ENCODE peak calls at places on chromosomes 2 and 18, in seven cellular contexts. Z is CD8-positive, alpha-beta memory T cell; O is pons; J is GM12892; I is ureter; A is H7; E is tibial nerve. U is an unnamed sample.

GRCh38 chr2:183541766-183542165 is 417.5 kb downstream of the NUP35 start:
- DNase-seq in O (no peak), I (no peak), E (no peak), J (no peak), A (no peak), Z (no peak), U (no peak)

GRCh38 chr18:46433121-46433826 is 223.7 kb downstream of the LOXHD1 start:
- DNase-seq in E (no peak), I (peak), A (peak), O (no peak), J (no peak), Z (no peak), U (peak)

GRCh38 chr2:157786663-157787363 is 89.3 kb downstream of the ACVR1 start:
- DNase-seq in A (no peak), Z (no peak), O (no peak), J (no peak), I (no peak), E (no peak), U (no peak)

GRCh38 chr2:107721178-107721577 is 105.5 kb upstream of the RGPD4 start:
- DNase-seq in E (no peak), Z (no peak), I (no peak), J (no peak), O (no peak), A (no peak), U (no peak)

GRCh38 chr18:68469049-68469625 is 245.8 kb downstream of the TMX3 start:
- DNase-seq in Z (no peak), E (no peak), J (no peak), I (no peak), O (no peak), A (no peak), U (no peak)

GRCh38 chr2:45261746-45262145 is 252.5 kb upstream of the SIX2 start:
- DNase-seq in J (no peak), A (no peak), O (no peak), E (no peak), Z (no peak), I (no peak), U (no peak)

GRCh38 chr2:188333751-188334524 is 42.3 kb downstream of the GULP1 start:
- DNase-seq in E (peak), Z (no peak), A (no peak), J (no peak), O (peak), I (no peak), U (no peak)

GRCh38 chr2:176652300-176653182 is 383.3 kb downstream of the MTX2 start:
- DNase-seq in O (peak), E (peak), Z (no peak), J (no peak), I (no peak), A (no peak), U (peak)

U was measured in stimulated activated naive CD8-positive, alpha-beta T cell treated with anti-CD3 and anti-CD28 coated beads, Interleukin-15, amount 100 ng/mL, for 72 hours.